ENCODE peak calls at places on chromosomes 11 and 22, in five cellular contexts. B is lung microvascular endothelial cell; W is activated T-helper 1 cell treated with anti-CD3 and anti-CD28 coated beads, Interleukin-12 subunit alpha, Interleukin-12 subunit beta, Interleukin-2, Interleukin-4 antibody, amounts not matched to agents 30 ng/mL and 10 ng/mL and 1 ng/mL, durations not matched to agents 14 hours and 24 hours and 36 hours; V is progenitor cell of endocrine pancreas; D is KBM-7. A is an unnamed sample.

GRCh38 chr11:22732588-22732987 is 66.2 kb downstream of the GAS2 start:
- DNase-seq in V (no peak), D (no peak), B (no peak), W (no peak), A (no peak)

GRCh38 chr11:123174196-123175183 is 20.6 kb downstream of the CLMP start:
- DNase-seq in W (no peak), B (peak), V (no peak), D (no peak), A (no peak)

GRCh38 chr11:123429336-123429735 is 733 bp upstream of the GRAMD1B start:
- DNase-seq in V (no peak), B (no peak), W (no peak), D (no peak), A (no peak)

GRCh38 chr11:126231725-126232459 is 20.3 kb downstream of the FAM118B start:
- DNase-seq in W (no peak), B (peak), D (no peak), V (no peak), A (no peak)

GRCh38 chr22:44484618-44485017 is 13.4 kb downstream of the RTL6 start:
- DNase-seq in B (no peak), W (no peak), V (no peak), D (no peak), A (no peak)

GRCh38 chr11:70487763-70488162 is 89.4 kb downstream of the CTTN start:
- DNase-seq in V (no peak), W (no peak), D (no peak), B (no peak), A (no peak)

GRCh38 chr11:119323532-119324033 is 6.7 kb upstream of the MCAM start:
- DNase-seq in W (peak), B (peak), D (peak), V (peak), A (no peak)

GRCh38 chr11:33478111-33478573 is 221.0 kb downstream of the HIPK3 start:
- DNase-seq in W (no peak), D (no peak), V (no peak), B (no peak), A (no peak)

GRCh38 chr22:46043816-46044717 is 67.1 kb upstream of the WNT7B start:
- DNase-seq in W (no peak), D (peak), B (no peak), V (no peak), A (no peak)

GRCh38 chr11:119484741-119485605 is 62.0 kb upstream of the THY1 start:
- DNase-seq in V (no peak), W (no peak), D (peak), B (no peak), A (no peak)

GRCh38 chr22:36336246-36337182 is 51.3 kb downstream of the MYH9 start:
- DNase-seq in V (no peak), B (no peak), W (no peak), D (no peak), A (no peak)

GRCh38 chr11:10909141-10909883 is 51.5 kb upstream of the ZBED5 start:
- DNase-seq in D (no peak), B (no peak), W (no peak), V (no peak), A (no peak)

GRCh38 chr22:37059876-37060449 is 8.4 kb downstream of the KCTD17 start:
- DNase-seq in D (no peak), W (no peak), V (no peak), B (no peak), A (no peak)

GRCh38 chr11:67998150-67999045 is 5.5 kb downstream of the UNC93B1 start:
- DNase-seq in B (no peak), V (no peak), W (no peak), D (peak), A (no peak)

GRCh38 chr11:108135845-108136599 is 14.7 kb downstream of the ACAT1 start:
- DNase-seq in B (peak), D (no peak), W (no peak), V (no peak), A (no peak)

GRCh38 chr22:25048659-25049657 is 96.4 kb downstream of the KIAA1671 start:
- DNase-seq in D (peak), W (peak), B (peak), V (peak), A (peak)

GRCh38 chr11:25562417-25562816 is 769.5 kb upstream of the ANO3 start:
- DNase-seq in B (no peak), V (no peak), D (no peak), W (no peak), A (no peak)

GRCh38 chr22:23061471-23062280 is 8.6 kb upstream of the GNAZ start:
- DNase-seq in B (no peak), D (no peak), W (no peak), V (peak), A (no peak)

GRCh38 chr11:46293616-46294015 is 16.2 kb downstream of the CREB3L1 start:
- DNase-seq in B (no peak), V (no peak), D (no peak), W (no peak), A (no peak)

GRCh38 chr11:130571947-130572584 is 123.6 kb downstream of the ADAMTS15 start:
- DNase-seq in D (no peak), V (no peak), B (no peak), W (no peak), A (no peak)

GRCh38 chr22:21013742-21014201 is 1.2 kb upstream of the P2RX6 start:
- DNase-seq in W (no peak), D (no peak), V (no peak), B (no peak), A (no peak)

GRCh38 chr11:46210133-46210636 is 67.3 kb upstream of the CREB3L1 start:
- DNase-seq in D (no peak), B (peak), W (no peak), V (no peak), A (no peak)

GRCh38 chr11:115202061-115202460 is 302.2 kb downstream of the CADM1 start:
- DNase-seq in D (no peak), B (no peak), V (no peak), W (no peak), A (no peak)

GRCh38 chr11:12433571-12434061 is 56.2 kb downstream of the PARVA start:
- DNase-seq in D (no peak), V (no peak), B (peak), W (no peak), A (no peak)

GRCh38 chr11:71302911-71303310 is 50.5 kb upstream of the SHANK2 start:
- DNase-seq in D (no peak), B (no peak), V (no peak), W (no peak), A (no peak)

GRCh38 chr22:43273902-43274484 is 69.2 kb downstream of the SCUBE1 start:
- DNase-seq in W (peak), D (peak), V (peak), B (peak), A (no peak)

GRCh38 chr22:38721551-38721950 is 15.8 kb downstream of the GTPBP1 start:
- DNase-seq in V (no peak), B (no peak), D (no peak), W (no peak), A (no peak)

GRCh38 chr11:87743002-87743401 is 432.2 kb downstream of the RAB38 start:
- DNase-seq in D (peak), B (no peak), V (no peak), W (no peak), A (no peak)

GRCh38 chr11:69055212-69055586 is 6.5 kb downstream of the TPCN2 start:
- DNase-seq in D (no peak), B (no peak), W (no peak), V (no peak), A (no peak)

GRCh38 chr22:46824348-46824909 is 62.0 kb downstream of the TBC1D22A start:
- DNase-seq in W (no peak), V (no peak), B (no peak), D (no peak), A (no peak)

GRCh38 chr11:75063732-75064314 is 32.9 kb downstream of the OR2AT4 start:
- DNase-seq in B (no peak), W (no peak), D (no peak), V (no peak), A (no peak)

GRCh38 chr22:31504282-31504681 is 7.9 kb downstream of the SFI1 start:
- DNase-seq in B (peak), W (no peak), V (no peak), D (no peak), A (no peak)

GRCh38 chr11:19766810-19767209 is 54.2 kb downstream of the NAV2 start:
- DNase-seq in V (no peak), D (no peak), W (no peak), B (no peak), A (no peak)

GRCh38 chr11:35272391-35272821 is 133.4 kb downstream of the CD44 start:
- DNase-seq in D (no peak), W (peak), B (no peak), V (no peak), A (no peak)

GRCh38 chr11:122692444-122692843 is 36.9 kb downstream of the UBASH3B start:
- DNase-seq in V (no peak), W (no peak), B (no peak), D (no peak), A (no peak)

A was measured in iPS DF 6.9.